ENCODE peak calls at places on chromosomes 4 and X, in six cellular contexts. K is SK-N-SH, Y is HepG2, P is stomach, E is tibial nerve, D is ovary. U is an unnamed sample. For H3K36me3, the result is how much of the 10 kb centered on the place peaks cover.

GRCh38 chrX:44748014-44748413 is 95.8 kb upstream of the DUSP21 start:
- DNase-seq in K (peak), Y (no peak), P (no peak), E (no peak), D (no peak), U (no peak)

GRCh38 chr4:82423245-82424054 is 6.8 kb downstream of the HNRNPDL start:
- DNase-seq in K (no peak), Y (no peak), P (no peak), E (no peak), D (no peak), U (no peak)

GRCh38 chr4:169621754-169622481 is 1.5 kb downstream of the CLCN3 start:
- DNase-seq in K (peak), Y (peak), P (no peak), E (no peak), D (no peak), U (no peak)

GRCh38 chrX:136250191-136251041 is 784 bp downstream of the MAP7D3 start:
- DNase-seq in K (no peak), Y (no peak), P (no peak), E (no peak), D (no peak), U (peak)

GRCh38 chr4:123352240-123352945 is 44.2 kb upstream of the SPRY1 start:
- DNase-seq in K (no peak), Y (no peak), P (no peak), E (no peak), D (no peak), U (no peak)

GRCh38 chr4:41346306-41347061 is 89.8 kb downstream of the UCHL1 start:
- DNase-seq in K (no peak), Y (no peak), P (no peak), E (no peak), D (no peak), U (no peak)

GRCh38 chrX:105975382-105975781 is 63.1 kb downstream of the SERPINA7 start:
- DNase-seq in K (no peak), Y (peak), P (no peak), E (no peak), D (no peak), U (no peak)

GRCh38 chrX:18983711-18984380 is at the start of gene PHKA2:
- DNase-seq in K (peak), Y (peak), P (peak), E (peak), D (peak), U (peak)

GRCh38 chr4:10087152-10087791 is 29.3 kb downstream of the WDR1 start:
- DNase-seq in K (no peak), Y (no peak), P (no peak), E (no peak), D (no peak), U (no peak)

GRCh38 chr4:186887211-186887785 is 163.6 kb upstream of the FAT1 start:
- DNase-seq in K (no peak), Y (no peak), P (no peak), E (no peak), D (no peak), U (no peak)

DNA sequence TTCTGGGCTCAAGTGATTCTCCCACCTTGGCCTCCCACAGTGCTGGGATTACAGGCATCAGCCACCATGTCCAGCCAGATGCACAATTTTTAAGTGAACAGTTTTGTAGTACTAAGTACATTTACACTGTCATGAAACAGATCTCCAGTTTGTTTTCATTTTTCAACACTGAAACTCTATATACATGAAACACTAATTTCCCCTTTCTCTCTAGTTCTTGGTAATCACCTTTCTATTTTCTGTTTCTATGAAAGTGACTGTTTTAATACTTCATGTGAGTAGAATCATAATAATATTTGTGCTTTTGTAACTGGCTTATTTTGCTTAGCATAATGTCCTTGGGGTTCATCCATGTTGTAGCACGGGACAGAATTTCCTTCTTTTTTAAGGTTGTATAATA is 237.4 kb downstream of the CAMK2D start:
- DNase-seq in K (no peak), Y (no peak), P (no peak), E (no peak), D (no peak), U (no peak)
- H3K36me3 ChIP-seq in K (half or more), Y (under half), P (under half), E (under half), D (under half), U (under half)

GRCh38 chrX:119943185-119943988 is at the start of gene NKAP:
- DNase-seq in K (peak), Y (peak), P (peak), E (peak), D (peak), U (peak)
- TF ChIP-seq EP300 in K (no peak), Y (no peak), P (no peak), E (peak), D (no peak), U (no peak)

DNA sequence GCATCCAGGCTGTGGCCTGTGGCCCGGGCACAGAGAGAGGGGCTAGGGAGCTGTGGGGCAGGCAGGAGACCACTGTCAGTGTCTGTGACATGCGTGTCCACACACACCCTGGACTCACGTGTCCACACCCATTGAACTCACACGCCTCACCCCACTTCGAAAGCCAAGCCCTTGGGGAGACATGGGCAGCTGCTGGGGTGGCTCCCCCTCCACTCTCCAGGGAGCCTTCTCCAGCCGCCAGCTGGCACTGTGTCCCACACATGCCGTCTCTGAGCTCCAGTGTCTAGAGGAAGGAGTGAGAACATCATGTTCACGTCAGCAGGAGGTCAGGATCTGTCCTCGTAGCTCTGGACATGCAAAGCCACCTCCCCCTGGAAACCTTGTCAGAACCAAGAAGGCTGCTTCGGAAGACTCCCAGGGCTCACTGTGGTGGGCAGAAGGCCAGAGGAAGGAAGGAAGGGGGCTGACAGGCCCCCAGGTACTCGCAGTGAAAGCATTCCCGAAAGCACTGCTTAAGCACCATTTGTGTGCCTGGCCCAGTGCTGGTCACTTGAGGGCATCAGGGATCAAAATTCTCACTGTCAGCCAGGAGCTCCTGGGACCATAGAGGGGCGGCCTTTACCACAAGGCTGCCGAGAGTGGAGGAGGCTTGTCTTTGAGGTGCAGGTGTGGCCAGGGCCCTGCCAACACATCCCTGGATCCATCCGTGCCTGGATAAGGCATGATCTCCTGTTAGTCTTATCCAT is 61.4 kb downstream of the HTRA3 start:
- DNase-seq in K (no peak), Y (no peak), P (peak), E (peak), D (peak), U (no peak)
- TF ChIP-seq CTCF in K (no peak), Y (no peak), P (no peak), E (no peak), D (no peak), U (no peak)

DNA sequence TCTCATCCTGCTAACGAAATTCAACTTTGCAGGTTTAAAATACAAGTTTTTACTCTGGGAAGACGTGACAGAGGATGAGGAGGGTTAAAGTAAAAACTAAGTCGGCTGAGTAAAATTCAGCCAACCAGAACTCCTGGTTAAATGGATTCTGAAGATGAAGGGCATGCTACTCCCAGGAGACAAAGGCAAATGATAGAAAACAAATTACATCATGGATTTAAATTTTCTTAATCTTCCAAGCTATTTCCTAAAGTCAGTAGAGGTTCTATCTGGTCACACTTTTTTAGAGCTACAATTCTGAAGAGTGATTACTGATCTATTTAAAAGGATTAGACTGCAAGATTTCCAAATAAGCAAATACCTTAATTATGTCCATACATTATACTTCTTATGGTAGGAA is 47.9 kb downstream of the ZNF827 start:
- DNase-seq in K (no peak), Y (no peak), P (no peak), E (no peak), D (no peak), U (no peak)
- H3K36me3 ChIP-seq in K (under half), Y (under half), P (under half), E (under half), D (under half), U (under half)

GRCh38 chr4:133537882-133538281 is 388.8 kb downstream of the PCDH10 start:
- DNase-seq in K (no peak), Y (no peak), P (no peak), E (no peak), D (no peak), U (no peak)
- TF ChIP-seq EP300 in K (no peak), Y (no peak), P (no peak), E (no peak), D (no peak), U (no peak)